ENCODE peak calls at places on chromosomes 13 and 19, in nine cellular contexts. One of them, this sample, is unnamed. For H3K36me3 and H3K27me3, the result is how much of the 10 kb centered on the place peaks cover.

GRCh38 chr19:35843676-35844481 is 8.4 kb downstream of the NPHS1 start:
- DNase-seq in hepatocyte: peak
- DNase-seq in PC-3: no peak
- DNase-seq in suprapubic skin: no peak
- DNase-seq in psoas muscle: no peak
- DNase-seq in stomach: peak
- DNase-seq in testis: peak
- DNase-seq in esophagus muscularis mucosa: no peak
- DNase-seq in right lobe of liver: no peak
- DNase-seq in this sample: no peak

GRCh38 chr19:50300814-50301606 is 28.2 kb downstream of the KCNC3 start:
- DNase-seq in hepatocyte: no peak
- DNase-seq in PC-3: peak
- DNase-seq in suprapubic skin: no peak
- DNase-seq in psoas muscle: no peak
- DNase-seq in stomach: no peak
- DNase-seq in testis: no peak
- DNase-seq in esophagus muscularis mucosa: no peak
- DNase-seq in right lobe of liver: no peak
- DNase-seq in this sample: peak

GRCh38 chr13:35333157-35333556 is 143.3 kb downstream of the MAB21L1 start:
- DNase-seq in hepatocyte: no peak
- DNase-seq in PC-3: no peak
- DNase-seq in suprapubic skin: no peak
- DNase-seq in psoas muscle: no peak
- DNase-seq in stomach: no peak
- DNase-seq in testis: no peak
- DNase-seq in esophagus muscularis mucosa: no peak
- DNase-seq in right lobe of liver: no peak
- DNase-seq in this sample: no peak

GRCh38 chr13:88456155-88456554 is 785.0 kb downstream of the SLITRK5 start:
- DNase-seq in hepatocyte: no peak
- DNase-seq in PC-3: no peak
- DNase-seq in suprapubic skin: no peak
- DNase-seq in psoas muscle: no peak
- DNase-seq in stomach: no peak
- DNase-seq in testis: no peak
- DNase-seq in esophagus muscularis mucosa: no peak
- DNase-seq in right lobe of liver: no peak
- DNase-seq in this sample: no peak

GRCh38 chr13:100673376-100673830 is 1.2 kb downstream of the TMTC4 start:
- DNase-seq in hepatocyte: peak
- DNase-seq in PC-3: no peak
- DNase-seq in suprapubic skin: no peak
- DNase-seq in psoas muscle: no peak
- DNase-seq in stomach: no peak
- DNase-seq in testis: peak
- DNase-seq in esophagus muscularis mucosa: no peak
- DNase-seq in right lobe of liver: no peak
- DNase-seq in this sample: no peak

GRCh38 chr13:20525144-20525600 is 485 bp downstream of the CRYL1 start:
- DNase-seq in hepatocyte: peak
- DNase-seq in PC-3: peak
- DNase-seq in suprapubic skin: no peak
- DNase-seq in psoas muscle: peak
- DNase-seq in stomach: peak
- DNase-seq in testis: peak
- DNase-seq in esophagus muscularis mucosa: no peak
- DNase-seq in right lobe of liver: peak
- DNase-seq in this sample: peak

GRCh38 chr13:72983085-72983768 is 75.6 kb upstream of the KLF5 start:
- DNase-seq in hepatocyte: peak
- DNase-seq in PC-3: no peak
- DNase-seq in suprapubic skin: no peak
- DNase-seq in psoas muscle: no peak
- DNase-seq in stomach: peak
- DNase-seq in testis: no peak
- DNase-seq in esophagus muscularis mucosa: no peak
- DNase-seq in right lobe of liver: no peak
- DNase-seq in this sample: no peak

GRCh38 chr13:40200273-40200978 is 466.0 kb downstream of the FOXO1 start:
- DNase-seq in hepatocyte: no peak
- DNase-seq in PC-3: no peak
- DNase-seq in suprapubic skin: no peak
- DNase-seq in psoas muscle: no peak
- DNase-seq in stomach: no peak
- DNase-seq in testis: no peak
- DNase-seq in esophagus muscularis mucosa: no peak
- DNase-seq in right lobe of liver: no peak
- DNase-seq in this sample: no peak

GRCh38 chr13:41075034-41075433 is 13.7 kb downstream of the WBP4 start:
- DNase-seq in hepatocyte: peak
- DNase-seq in PC-3: peak
- DNase-seq in suprapubic skin: no peak
- DNase-seq in psoas muscle: no peak
- DNase-seq in stomach: no peak
- DNase-seq in testis: no peak
- DNase-seq in esophagus muscularis mucosa: no peak
- DNase-seq in right lobe of liver: no peak
- DNase-seq in this sample: no peak

GRCh38 chr19:17041994-17042393 is 15.4 kb upstream of the CPAMD8 start:
- DNase-seq in hepatocyte: no peak
- DNase-seq in PC-3: no peak
- DNase-seq in suprapubic skin: no peak
- DNase-seq in psoas muscle: no peak
- DNase-seq in stomach: no peak
- DNase-seq in testis: no peak
- DNase-seq in esophagus muscularis mucosa: no peak
- DNase-seq in right lobe of liver: no peak
- DNase-seq in this sample: no peak

GRCh38 chr13:94227255-94227879 is 252.1 kb downstream of the DCT start:
- DNase-seq in hepatocyte: no peak
- DNase-seq in PC-3: no peak
- DNase-seq in suprapubic skin: no peak
- DNase-seq in psoas muscle: no peak
- DNase-seq in stomach: no peak
- DNase-seq in testis: no peak
- DNase-seq in esophagus muscularis mucosa: no peak
- DNase-seq in right lobe of liver: no peak
- DNase-seq in this sample: no peak

GRCh38 chr13:94228781-94229180 is 250.7 kb downstream of the DCT start:
- DNase-seq in hepatocyte: no peak
- DNase-seq in PC-3: no peak
- DNase-seq in suprapubic skin: no peak
- DNase-seq in psoas muscle: no peak
- DNase-seq in stomach: no peak
- DNase-seq in testis: no peak
- DNase-seq in esophagus muscularis mucosa: no peak
- DNase-seq in right lobe of liver: no peak
- DNase-seq in this sample: no peak

DNA sequence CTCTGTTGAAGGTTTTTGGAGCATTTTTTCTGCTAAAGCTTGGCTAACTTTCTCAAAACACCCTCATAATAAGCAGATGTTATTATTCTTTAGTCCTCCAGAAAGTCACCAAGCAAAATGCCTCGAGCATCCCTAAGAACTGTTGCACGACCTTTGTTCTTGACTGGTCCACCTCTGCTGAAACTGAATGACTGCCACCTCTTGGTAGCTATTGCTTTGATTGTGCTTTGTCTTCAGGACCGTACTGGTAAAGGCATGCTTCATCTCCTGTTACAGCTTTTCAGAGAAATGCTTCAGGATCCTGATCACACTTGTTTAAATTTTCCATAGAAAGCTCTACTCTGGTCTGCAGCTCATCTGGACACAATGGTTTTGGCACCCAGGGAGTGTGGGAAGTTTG is 254.8 kb downstream of the DCT start:
- DNase-seq in hepatocyte: no peak
- DNase-seq in PC-3: no peak
- DNase-seq in suprapubic skin: no peak
- DNase-seq in psoas muscle: no peak
- DNase-seq in stomach: no peak
- DNase-seq in testis: no peak
- DNase-seq in esophagus muscularis mucosa: no peak
- DNase-seq in right lobe of liver: no peak
- DNase-seq in this sample: no peak
- TF ChIP-seq CTCF in hepatocyte: no peak
- TF ChIP-seq CTCF in PC-3: peak
- TF ChIP-seq CTCF in suprapubic skin: no peak
- TF ChIP-seq CTCF in psoas muscle: no peak
- TF ChIP-seq CTCF in stomach: no peak
- TF ChIP-seq CTCF in testis: no peak
- TF ChIP-seq CTCF in esophagus muscularis mucosa: no peak
- TF ChIP-seq CTCF in right lobe of liver: no peak
- TF ChIP-seq CTCF in this sample: no peak

GRCh38 chr19:2212861-2213711 is 23.0 kb downstream of the PLEKHJ1 start:
- DNase-seq in hepatocyte: peak
- DNase-seq in PC-3: no peak
- DNase-seq in suprapubic skin: no peak
- DNase-seq in psoas muscle: no peak
- DNase-seq in stomach: peak
- DNase-seq in testis: no peak
- DNase-seq in esophagus muscularis mucosa: no peak
- DNase-seq in right lobe of liver: no peak
- DNase-seq in this sample: no peak
- H3K36me3 ChIP-seq in hepatocyte: under half
- H3K36me3 ChIP-seq in PC-3: under half
- H3K36me3 ChIP-seq in suprapubic skin: half or more
- H3K36me3 ChIP-seq in psoas muscle: under half
- H3K36me3 ChIP-seq in stomach: half or more
- H3K36me3 ChIP-seq in testis: under half
- H3K36me3 ChIP-seq in esophagus muscularis mucosa: half or more
- H3K36me3 ChIP-seq in right lobe of liver: under half
- H3K36me3 ChIP-seq in this sample: half or more

GRCh38 chr19:54517483-54517882 is 14.9 kb downstream of the LAIR2 start:
- DNase-seq in hepatocyte: peak
- DNase-seq in PC-3: peak
- DNase-seq in suprapubic skin: no peak
- DNase-seq in psoas muscle: peak
- DNase-seq in stomach: peak
- DNase-seq in testis: peak
- DNase-seq in esophagus muscularis mucosa: no peak
- DNase-seq in right lobe of liver: no peak
- DNase-seq in this sample: no peak

GRCh38 chr19:54521860-54522513 is 19.4 kb downstream of the LAIR2 start:
- DNase-seq in hepatocyte: no peak
- DNase-seq in PC-3: no peak
- DNase-seq in suprapubic skin: no peak
- DNase-seq in psoas muscle: no peak
- DNase-seq in stomach: no peak
- DNase-seq in testis: no peak
- DNase-seq in esophagus muscularis mucosa: no peak
- DNase-seq in right lobe of liver: no peak
- DNase-seq in this sample: no peak

GRCh38 chr19:54523403-54523802 is 20.8 kb downstream of the LAIR2 start:
- DNase-seq in hepatocyte: no peak
- DNase-seq in PC-3: peak
- DNase-seq in suprapubic skin: no peak
- DNase-seq in psoas muscle: no peak
- DNase-seq in stomach: no peak
- DNase-seq in testis: no peak
- DNase-seq in esophagus muscularis mucosa: no peak
- DNase-seq in right lobe of liver: no peak
- DNase-seq in this sample: peak

GRCh38 chr19:54518844-54519243 is 16.2 kb downstream of the LAIR2 start:
- DNase-seq in hepatocyte: no peak
- DNase-seq in PC-3: peak
- DNase-seq in suprapubic skin: no peak
- DNase-seq in psoas muscle: no peak
- DNase-seq in stomach: no peak
- DNase-seq in testis: no peak
- DNase-seq in esophagus muscularis mucosa: no peak
- DNase-seq in right lobe of liver: no peak
- DNase-seq in this sample: peak

GRCh38 chr19:54521022-54521859 is 18.6 kb downstream of the LAIR2 start:
- DNase-seq in hepatocyte: no peak
- DNase-seq in PC-3: no peak
- DNase-seq in suprapubic skin: no peak
- DNase-seq in psoas muscle: no peak
- DNase-seq in stomach: no peak
- DNase-seq in testis: no peak
- DNase-seq in esophagus muscularis mucosa: no peak
- DNase-seq in right lobe of liver: no peak
- DNase-seq in this sample: peak
- H3K27me3 ChIP-seq in hepatocyte: under half
- H3K27me3 ChIP-seq in PC-3: under half
- H3K27me3 ChIP-seq in suprapubic skin: under half
- H3K27me3 ChIP-seq in psoas muscle: under half
- H3K27me3 ChIP-seq in stomach: half or more
- H3K27me3 ChIP-seq in testis: under half
- H3K27me3 ChIP-seq in esophagus muscularis mucosa: under half
- H3K27me3 ChIP-seq in right lobe of liver: under half
- H3K27me3 ChIP-seq in this sample: under half

DNA sequence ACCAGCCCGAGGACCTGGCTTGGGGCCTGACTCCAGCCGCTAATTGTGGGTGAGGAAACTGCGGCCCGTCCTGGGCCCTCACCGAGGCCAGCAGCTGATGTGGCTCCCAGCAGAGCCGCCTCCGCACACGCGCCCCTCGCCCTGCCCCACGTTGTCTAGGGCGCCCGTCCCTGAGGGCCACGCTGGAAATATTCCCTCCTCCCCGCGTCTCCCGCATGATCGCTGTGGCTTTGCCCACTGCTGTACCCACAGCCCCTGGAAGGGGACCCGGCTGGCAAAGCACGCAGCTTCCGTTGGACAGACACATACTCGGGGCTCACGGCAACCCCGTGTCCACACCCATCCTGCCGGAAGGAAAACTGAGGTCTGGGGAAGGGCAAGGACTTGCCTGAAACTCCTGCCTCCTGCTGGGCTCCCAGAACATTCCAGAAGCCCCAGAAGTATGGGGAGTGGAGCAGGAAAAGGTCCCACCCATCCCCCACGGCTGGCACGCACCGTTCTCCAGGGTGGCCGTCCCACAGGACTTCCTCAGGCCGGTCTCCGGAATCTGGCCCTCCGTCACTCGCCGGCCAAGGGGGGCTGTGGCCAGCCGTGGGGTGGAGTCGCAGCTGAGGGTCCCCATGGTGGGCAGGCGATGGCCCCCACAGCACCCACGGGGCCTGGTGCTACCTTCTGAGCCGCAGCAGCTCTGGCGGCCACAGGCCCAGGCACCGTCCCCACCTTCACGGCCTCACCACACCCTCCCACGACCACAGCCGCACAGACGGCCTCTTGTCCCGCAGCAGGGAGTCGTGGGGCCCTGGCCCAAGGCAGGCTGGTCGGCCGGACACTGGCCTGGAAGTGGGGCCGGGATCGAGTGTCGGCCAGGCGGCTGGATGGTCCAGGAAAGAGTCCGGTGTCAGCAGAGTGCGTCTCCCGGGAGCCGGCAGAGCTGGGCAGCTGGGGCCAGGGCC is 13.6 kb upstream of the SHC2 start:
- DNase-seq in hepatocyte: no peak
- DNase-seq in PC-3: no peak
- DNase-seq in suprapubic skin: no peak
- DNase-seq in psoas muscle: peak
- DNase-seq in stomach: no peak
- DNase-seq in testis: no peak
- DNase-seq in esophagus muscularis mucosa: no peak
- DNase-seq in right lobe of liver: peak
- DNase-seq in this sample: no peak
- TF ChIP-seq CTCF in hepatocyte: no peak
- TF ChIP-seq CTCF in PC-3: no peak
- TF ChIP-seq CTCF in suprapubic skin: no peak
- TF ChIP-seq CTCF in psoas muscle: no peak
- TF ChIP-seq CTCF in stomach: no peak
- TF ChIP-seq CTCF in testis: no peak
- TF ChIP-seq CTCF in esophagus muscularis mucosa: no peak
- TF ChIP-seq CTCF in right lobe of liver: no peak
- TF ChIP-seq CTCF in this sample: no peak